ENCODE peak calls at places on chromosomes 5 and 9, in nine cellular contexts. K is BE2C, Q is OCI-LY7, S is cardiac muscle cell, E is uterus, H is heart right ventricle, R is tibial artery, X is adrenal gland, I is heart left ventricle. A is an unnamed sample.

GRCh38 chr9:37206121-37206620 is 85.8 kb downstream of the ZCCHC7 start:
- DNase-seq in K (no peak), Q (no peak), S (no peak), E (no peak), H (no peak), R (no peak), X (no peak), I (no peak), A (no peak)

GRCh38 chr5:122515709-122516431 is 203.8 kb downstream of the SNCAIP start:
- DNase-seq in K (peak; percentile 46), Q (peak; percentile 24), S (peak; percentile 86), E (peak; percentile 33), H (no peak), R (peak; percentile 69), X (peak; percentile 26), I (peak; percentile 18), A (no peak)

GRCh38 chr5:132009706-132010405 is 1.6 kb downstream of the ACSL6 start:
- DNase-seq in K (no peak), Q (no peak), S (no peak), E (peak; percentile 3), H (no peak), R (peak; percentile 33), X (no peak), I (no peak), A (no peak)

GRCh38 chr9:121559183-121559582 is 59.5 kb upstream of the GGTA1 start:
- DNase-seq in K (no peak), Q (no peak), S (no peak), E (no peak), H (no peak), R (no peak), X (peak; percentile 43), I (no peak), A (no peak)

GRCh38 chr9:93649610-93650261 is 73.4 kb downstream of the PHF2 start:
- DNase-seq in K (no peak), Q (no peak), S (no peak), E (no peak), H (no peak), R (no peak), X (no peak), I (no peak), A (peak; percentile 34)

GRCh38 chr5:67014957-67015400 is 181.6 kb downstream of the CD180 start:
- DNase-seq in K (no peak), Q (no peak), S (no peak), E (no peak), H (no peak), R (no peak), X (no peak), I (no peak), A (no peak)

GRCh38 chr5:151660616-151661015 is 26.1 kb downstream of the SPARC start:
- DNase-seq in K (no peak), Q (no peak), S (no peak), E (no peak), H (no peak), R (no peak), X (peak; percentile 53), I (no peak), A (no peak)

GRCh38 chr5:96075579-96076289 is 114.1 kb upstream of the ELL2 start:
- DNase-seq in K (no peak), Q (no peak), S (no peak), E (no peak), H (no peak), R (no peak), X (no peak), I (no peak), A (no peak)

GRCh38 chr9:37984672-37985611 is 81.0 kb upstream of the SLC25A51 start:
- DNase-seq in K (peak; percentile 68), Q (no peak), S (no peak), E (no peak), H (peak; percentile 43), R (no peak), X (peak; percentile 86), I (peak; percentile 73), A (no peak)

GRCh38 chr9:129237804-129238203 is 59.7 kb upstream of the IER5L start:
- DNase-seq in K (no peak), Q (no peak), S (no peak), E (no peak), H (no peak), R (no peak), X (no peak), I (no peak), A (no peak)

GRCh38 chr5:23433534-23434306 is 73.7 kb upstream of the PRDM9 start:
- DNase-seq in K (no peak), Q (no peak), S (no peak), E (no peak), H (no peak), R (no peak), X (no peak), I (no peak), A (no peak)

GRCh38 chr9:7799234-7799933 is at the start of gene DMAC1:
- DNase-seq in K (peak; percentile 78), Q (peak; percentile 88), S (peak; percentile 90), E (peak; percentile 43), H (peak; percentile 76), R (peak; percentile 84), X (peak; percentile 83), I (peak; percentile 79), A (peak; percentile 76)

GRCh38 chr5:118611332-118611945 is 376.9 kb downstream of the DTWD2 start:
- DNase-seq in K (peak; percentile 33), Q (peak; percentile 17), S (peak; percentile 50), E (no peak), H (no peak), R (no peak), X (peak; percentile 6), I (no peak), A (no peak)

GRCh38 chr5:109962882-109963603 is 273.3 kb downstream of the MAN2A1 start:
- DNase-seq in K (no peak), Q (no peak), S (no peak), E (no peak), H (no peak), R (no peak), X (no peak), I (no peak), A (no peak)

GRCh38 chr9:125409637-125410521 is 148.3 kb downstream of the GAPVD1 start:
- DNase-seq in K (peak; percentile 65), Q (peak; percentile 94), S (peak; percentile 32), E (no peak), H (no peak), R (no peak), X (no peak), I (no peak), A (no peak)

GRCh38 chr9:77647659-77648457 is at the start of gene GNA14:
- DNase-seq in K (no peak), Q (no peak), S (peak; percentile 44), E (peak; percentile 47), H (peak; percentile 41), R (peak; percentile 65), X (peak; percentile 8), I (no peak), A (peak; percentile 61)

GRCh38 chr5:128516978-128517377 is 21.1 kb downstream of the FBN2 start:
- DNase-seq in K (no peak), Q (no peak), S (no peak), E (no peak), H (no peak), R (no peak), X (no peak), I (no peak), A (no peak)

GRCh38 chr9:121268598-121269029 is 652 bp downstream of the GSN start:
- DNase-seq in K (no peak), Q (peak; percentile 24), S (no peak), E (no peak), H (no peak), R (no peak), X (no peak), I (no peak), A (no peak)

GRCh38 chr5:36403601-36404311 is 102.1 kb upstream of the RANBP3L start:
- DNase-seq in K (no peak), Q (no peak), S (no peak), E (peak; percentile 67), H (peak; percentile 22), R (peak; percentile 81), X (peak; percentile 18), I (peak; percentile 30), A (peak; percentile 74)

GRCh38 chr9:91946825-91947224 is 3.2 kb downstream of the ROR2 start:
- DNase-seq in K (no peak), Q (no peak), S (no peak), E (no peak), H (no peak), R (no peak), X (no peak), I (no peak), A (no peak)

GRCh38 chr9:123382659-123383511 is 26.9 kb downstream of the CRB2 start:
- DNase-seq in K (no peak), Q (no peak), S (no peak), E (no peak), H (peak; percentile 8), R (no peak), X (no peak), I (no peak), A (no peak)

GRCh38 chr5:172283020-172283861 is at the start of gene UBTD2:
- DNase-seq in K (peak; percentile 87), Q (peak; percentile 82), S (peak; percentile 90), E (peak; percentile 80), H (peak; percentile 89), R (peak; percentile 92), X (peak; percentile 89), I (peak; percentile 89), A (peak; percentile 68)
- TF ChIP-seq CTCF in K (peak; percentile 49), Q (peak; percentile 67), S (peak; percentile 45), E (peak; percentile 65), H (peak; percentile 25), R (peak; percentile 35), X (peak; percentile 43), I (peak; percentile 65), A (peak; percentile 44)

DNA sequence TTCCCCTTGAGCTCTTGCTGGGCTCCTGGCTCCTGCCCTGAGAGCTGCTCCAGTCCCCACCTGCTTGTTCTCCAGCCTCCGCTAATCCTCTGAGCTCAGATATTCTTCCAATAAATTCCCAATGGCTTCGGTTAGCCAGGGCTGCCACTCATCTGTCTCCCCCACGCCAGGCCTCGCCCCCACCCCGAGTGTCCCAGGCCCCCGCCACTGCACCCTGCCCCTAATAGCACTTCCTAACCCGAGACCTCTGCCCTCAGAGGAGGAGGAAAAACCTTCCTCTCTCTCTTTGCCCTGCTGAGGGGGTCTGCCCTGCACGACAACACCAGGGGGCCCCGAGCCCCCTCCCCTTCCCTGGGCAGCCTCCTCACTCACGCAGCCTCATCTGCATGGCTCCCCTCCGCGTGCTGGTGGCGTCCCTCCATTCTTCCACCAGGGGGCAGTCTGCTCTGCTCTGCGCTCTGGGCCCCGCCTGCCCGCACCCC is 5.4 kb upstream of the LCN15 start:
- DNase-seq in K (peak; percentile 70), Q (peak; percentile 51), S (peak; percentile 78), E (no peak), H (no peak), R (peak; percentile 57), X (peak; percentile 44), I (no peak), A (no peak)
- H3K4me3 ChIP-seq in K (peak overlapping the region; percentile 37), Q (no peak overlapping the region), S (peak overlapping the region; percentile 25), E (no peak overlapping the region), H (no peak overlapping the region), R (no peak overlapping the region), X (no peak overlapping the region), I (no peak overlapping the region), A (no peak overlapping the region)

GRCh38 chr5:34409376-34409775 is 246.8 kb upstream of the RAI14 start:
- DNase-seq in K (no peak), Q (no peak), S (no peak), E (no peak), H (no peak), R (no peak), X (no peak), I (no peak), A (no peak)
- H3K4me1 ChIP-seq in K (no peaks in the 10 kb centered on the region), Q (no peaks in the 10 kb centered on the region), S (no peaks in the 10 kb centered on the region), E (no peaks in the 10 kb centered on the region), H (no peaks in the 10 kb centered on the region), R (no peaks in the 10 kb centered on the region), X (no peaks in the 10 kb centered on the region), I (no peaks in the 10 kb centered on the region), A (no peaks in the 10 kb centered on the region)

GRCh38 chr5:145887217-145887616 is 14.4 kb upstream of the GRXCR2 start:
- DNase-seq in K (no peak), Q (no peak), S (no peak), E (no peak), H (no peak), R (no peak), X (no peak), I (no peak), A (no peak)
- TF ChIP-seq CTCF in K (no peak), Q (no peak), S (no peak), E (no peak), H (no peak), R (no peak), X (no peak), I (no peak), A (no peak)